ENCODE peak calls at places on chromosomes 2 and 18, in eight cellular contexts. One of them, this sample, is unnamed.

GRCh38 chr2:66426250-66427064 is 8.5 kb upstream of the MEIS1 start:
- DNase-seq in kidney tubule cell: no peak
- DNase-seq in right cardiac atrium: peak
- DNase-seq in GM23338: peak
- DNase-seq in amygdala: no peak
- DNase-seq in amniotic epithelial cell: no peak
- DNase-seq in NCI-H1105: no peak
- DNase-seq in WTC11: peak
- DNase-seq in this sample: no peak

GRCh38 chr2:20574423-20574911 is 76.4 kb downstream of the HS1BP3 start:
- DNase-seq in kidney tubule cell: no peak
- DNase-seq in right cardiac atrium: no peak
- DNase-seq in GM23338: no peak
- DNase-seq in amygdala: no peak
- DNase-seq in amniotic epithelial cell: no peak
- DNase-seq in NCI-H1105: no peak
- DNase-seq in WTC11: no peak
- DNase-seq in this sample: no peak

GRCh38 chr18:51668632-51669031 is 471.2 kb upstream of the MEX3C start:
- DNase-seq in kidney tubule cell: no peak
- DNase-seq in right cardiac atrium: no peak
- DNase-seq in GM23338: peak
- DNase-seq in amygdala: no peak
- DNase-seq in amniotic epithelial cell: no peak
- DNase-seq in NCI-H1105: no peak
- DNase-seq in WTC11: no peak
- DNase-seq in this sample: no peak

GRCh38 chr18:3466872-3467271 is 16.9 kb downstream of the TGIF1 start:
- DNase-seq in kidney tubule cell: no peak
- DNase-seq in right cardiac atrium: no peak
- DNase-seq in GM23338: peak
- DNase-seq in amygdala: no peak
- DNase-seq in amniotic epithelial cell: no peak
- DNase-seq in NCI-H1105: no peak
- DNase-seq in WTC11: peak
- DNase-seq in this sample: no peak

GRCh38 chr2:240959214-240959940 is 39.0 kb upstream of the SNED1 start:
- DNase-seq in kidney tubule cell: no peak
- DNase-seq in right cardiac atrium: peak
- DNase-seq in GM23338: no peak
- DNase-seq in amygdala: no peak
- DNase-seq in amniotic epithelial cell: no peak
- DNase-seq in NCI-H1105: no peak
- DNase-seq in WTC11: no peak
- DNase-seq in this sample: no peak

GRCh38 chr2:46183426-46183825 is 113.8 kb upstream of the EPAS1 start:
- DNase-seq in kidney tubule cell: no peak
- DNase-seq in right cardiac atrium: no peak
- DNase-seq in GM23338: no peak
- DNase-seq in amygdala: no peak
- DNase-seq in amniotic epithelial cell: no peak
- DNase-seq in NCI-H1105: no peak
- DNase-seq in WTC11: no peak
- DNase-seq in this sample: no peak

GRCh38 chr18:47899107-47899840 is 31.2 kb downstream of the SMAD2 start:
- DNase-seq in kidney tubule cell: no peak
- DNase-seq in right cardiac atrium: no peak
- DNase-seq in GM23338: peak
- DNase-seq in amygdala: no peak
- DNase-seq in amniotic epithelial cell: no peak
- DNase-seq in NCI-H1105: no peak
- DNase-seq in WTC11: no peak
- DNase-seq in this sample: no peak

GRCh38 chr18:57542126-57542525 is 44.4 kb downstream of the FECH start:
- DNase-seq in kidney tubule cell: peak
- DNase-seq in right cardiac atrium: no peak
- DNase-seq in GM23338: no peak
- DNase-seq in amygdala: no peak
- DNase-seq in amniotic epithelial cell: peak
- DNase-seq in NCI-H1105: no peak
- DNase-seq in WTC11: no peak
- DNase-seq in this sample: no peak

GRCh38 chr2:203579131-203579643 is 44.1 kb upstream of the RAPH1 start:
- DNase-seq in kidney tubule cell: peak
- DNase-seq in right cardiac atrium: no peak
- DNase-seq in GM23338: peak
- DNase-seq in amygdala: no peak
- DNase-seq in amniotic epithelial cell: peak
- DNase-seq in NCI-H1105: no peak
- DNase-seq in WTC11: no peak
- DNase-seq in this sample: peak

GRCh38 chr2:241272722-241273551 is 42.5 kb downstream of the HDLBP start:
- DNase-seq in kidney tubule cell: peak
- DNase-seq in right cardiac atrium: peak
- DNase-seq in GM23338: peak
- DNase-seq in amygdala: peak
- DNase-seq in amniotic epithelial cell: peak
- DNase-seq in NCI-H1105: peak
- DNase-seq in WTC11: peak
- DNase-seq in this sample: peak

GRCh38 chr2:108536133-108536780 is 2.0 kb downstream of the LIMS1 start:
- DNase-seq in kidney tubule cell: peak
- DNase-seq in right cardiac atrium: no peak
- DNase-seq in GM23338: no peak
- DNase-seq in amygdala: no peak
- DNase-seq in amniotic epithelial cell: peak
- DNase-seq in NCI-H1105: no peak
- DNase-seq in WTC11: no peak
- DNase-seq in this sample: no peak

GRCh38 chr18:50711401-50711800 is 108.4 kb downstream of the MRO start:
- DNase-seq in kidney tubule cell: no peak
- DNase-seq in right cardiac atrium: peak
- DNase-seq in GM23338: no peak
- DNase-seq in amygdala: no peak
- DNase-seq in amniotic epithelial cell: no peak
- DNase-seq in NCI-H1105: peak
- DNase-seq in WTC11: no peak
- DNase-seq in this sample: no peak

GRCh38 chr2:119746836-119747235 is 12.9 kb upstream of the PTPN4 start:
- DNase-seq in kidney tubule cell: no peak
- DNase-seq in right cardiac atrium: no peak
- DNase-seq in GM23338: no peak
- DNase-seq in amygdala: no peak
- DNase-seq in amniotic epithelial cell: no peak
- DNase-seq in NCI-H1105: no peak
- DNase-seq in WTC11: no peak
- DNase-seq in this sample: no peak

GRCh38 chr2:226187126-226187525 is 612.5 kb downstream of the IRS1 start:
- DNase-seq in kidney tubule cell: no peak
- DNase-seq in right cardiac atrium: no peak
- DNase-seq in GM23338: no peak
- DNase-seq in amygdala: no peak
- DNase-seq in amniotic epithelial cell: peak
- DNase-seq in NCI-H1105: no peak
- DNase-seq in WTC11: no peak
- DNase-seq in this sample: no peak